ENCODE peak calls at places on chromosomes 7 and 10, in six cellular contexts. J, Q, C, T, L and F are unnamed samples.

GRCh38 chr10:132291826-132292225 is 15.9 kb downstream of the STK32C start:
- DNase-seq in J (no peak), Q (no peak), C (no peak), T (no peak), L (no peak), F (no peak)

GRCh38 chr7:106129291-106129690 is 17.2 kb upstream of the SYPL1 start:
- DNase-seq in J (no peak), Q (no peak), C (no peak), T (no peak), L (no peak), F (no peak)

GRCh38 chr10:14425031-14425430 is 94.3 kb upstream of the FRMD4A start:
- DNase-seq in J (no peak), Q (no peak), C (no peak), T (no peak), L (no peak), F (no peak)

GRCh38 chr7:100584046-100584676 is 1.8 kb downstream of the LRCH4 start:
- DNase-seq in J (no peak), Q (peak; percentile 20), C (no peak), T (no peak), L (no peak), F (no peak)

GRCh38 chr10:24706479-24707118 is 17.1 kb downstream of the ARHGAP21 start:
- DNase-seq in J (peak; percentile 91), Q (no peak), C (peak; percentile 44), T (no peak), L (no peak), F (peak; percentile 91)

GRCh38 chr7:100612730-100613446 is 548 bp downstream of the MOSPD3 start:
- DNase-seq in J (no peak), Q (no peak), C (peak; percentile 41), T (no peak), L (no peak), F (no peak)

GRCh38 chr7:4919969-4920766 is 36.7 kb upstream of the RADIL start:
- DNase-seq in J (no peak), Q (no peak), C (no peak), T (no peak), L (no peak), F (no peak)

GRCh38 chr7:73701357-73701995 is 18.0 kb downstream of the STX1A start:
- DNase-seq in J (no peak), Q (no peak), C (no peak), T (peak; percentile 58), L (no peak), F (peak; percentile 12)

GRCh38 chr7:4129481-4130122 is 552.5 kb upstream of the FOXK1 start:
- DNase-seq in J (no peak), Q (no peak), C (no peak), T (no peak), L (no peak), F (no peak)

GRCh38 chr10:71752391-71753090 is 20.8 kb downstream of the VSIR start:
- DNase-seq in J (no peak), Q (peak; percentile 27), C (no peak), T (no peak), L (no peak), F (no peak)

GRCh38 chr7:14835399-14835798 is 67.2 kb downstream of the DGKB start:
- DNase-seq in J (no peak), Q (no peak), C (no peak), T (no peak), L (no peak), F (no peak)

GRCh38 chr10:93198401-93199175 is 124.9 kb downstream of the CYP26A1 start:
- DNase-seq in J (no peak), Q (no peak), C (no peak), T (no peak), L (no peak), F (peak; percentile 35)

GRCh38 chr7:2529161-2530075 is 9.8 kb downstream of the LFNG start:
- DNase-seq in J (no peak), Q (peak; percentile 58), C (peak; percentile 70), T (peak; percentile 99), L (no peak), F (peak; percentile 40)

GRCh38 chr7:9091282-9091681 is 657.9 kb downstream of the NXPH1 start:
- DNase-seq in J (no peak), Q (peak; percentile 42), C (no peak), T (no peak), L (no peak), F (no peak)

GRCh38 chr7:32336726-32337125 is 153.5 kb downstream of the LSM5 start:
- DNase-seq in J (no peak), Q (no peak), C (no peak), T (no peak), L (no peak), F (no peak)

GRCh38 chr10:97399843-97400545 is 1.1 kb downstream of the RRP12 start:
- DNase-seq in J (no peak), Q (peak; percentile 54), C (peak; percentile 67), T (no peak), L (no peak), F (peak; percentile 68)

GRCh38 chr10:44725404-44725803 is 185.7 kb upstream of the TMEM72 start:
- DNase-seq in J (peak; percentile 40), Q (no peak), C (no peak), T (peak; percentile 20), L (no peak), F (peak; percentile 26)

GRCh38 chr10:3666525-3667302 is 118.3 kb downstream of the KLF6 start:
- DNase-seq in J (no peak), Q (no peak), C (peak; percentile 44), T (peak; percentile 27), L (peak; percentile 10), F (no peak)

GRCh38 chr10:28661035-28661434 is 16.3 kb upstream of the BAMBI start:
- DNase-seq in J (peak; percentile 86), Q (no peak), C (no peak), T (no peak), L (no peak), F (peak; percentile 82)

GRCh38 chr7:28163955-28164354 is 16.6 kb downstream of the JAZF1 start:
- DNase-seq in J (peak; percentile 63), Q (no peak), C (no peak), T (no peak), L (no peak), F (no peak)

GRCh38 chr7:100632951-100633717 is 8.2 kb downstream of the TFR2 start:
- DNase-seq in J (no peak), Q (peak; percentile 87), C (peak; percentile 70), T (peak; percentile 82), L (peak; percentile 43), F (peak; percentile 16)

GRCh38 chr10:121457729-121458128 is 140.5 kb downstream of the FGFR2 start:
- DNase-seq in J (no peak), Q (no peak), C (no peak), T (no peak), L (no peak), F (no peak)

GRCh38 chr10:132924046-132924952 is 18.1 kb downstream of the CFAP46 start:
- DNase-seq in J (no peak), Q (no peak), C (no peak), T (no peak), L (no peak), F (no peak)

GRCh38 chr10:113103131-113103830 is 153.2 kb downstream of the TCF7L2 start:
- DNase-seq in J (no peak), Q (no peak), C (no peak), T (no peak), L (no peak), F (peak; percentile 67)

GRCh38 chr7:127330070-127330469 is 62.4 kb downstream of the ZNF800 start:
- DNase-seq in J (no peak), Q (no peak), C (no peak), T (no peak), L (no peak), F (no peak)

GRCh38 chr10:31142026-31142425 is 110.4 kb upstream of the ZNF438 start:
- DNase-seq in J (peak; percentile 74), Q (no peak), C (no peak), T (no peak), L (no peak), F (peak; percentile 83)

GRCh38 chr7:132178393-132178765 is 397.9 kb downstream of the PLXNA4 start:
- DNase-seq in J (no peak), Q (no peak), C (no peak), T (no peak), L (no peak), F (no peak)

GRCh38 chr7:81616951-81617350 is 152.9 kb downstream of the HGF start:
- DNase-seq in J (no peak), Q (peak; percentile 72), C (no peak), T (no peak), L (no peak), F (peak; percentile 12)

GRCh38 chr10:114920459-114920858 is 17.5 kb upstream of the TRUB1 start:
- DNase-seq in J (no peak), Q (no peak), C (no peak), T (no peak), L (no peak), F (no peak)

GRCh38 chr10:60237977-60238376 is 151.7 kb downstream of the ANK3 start:
- DNase-seq in J (peak; percentile 66), Q (peak; percentile 41), C (no peak), T (no peak), L (no peak), F (no peak)

GRCh38 chr10:15879058-15879457 is 18.8 kb upstream of the MINDY3 start:
- DNase-seq in J (no peak), Q (peak; percentile 18), C (no peak), T (no peak), L (no peak), F (peak; percentile 46)

GRCh38 chr7:149638566-149639320 is 134.6 kb downstream of the ZNF467 start:
- DNase-seq in J (no peak), Q (no peak), C (no peak), T (no peak), L (no peak), F (no peak)

GRCh38 chr7:131326576-131326975 is 1.1 kb upstream of the MKLN1 start:
- DNase-seq in J (no peak), Q (no peak), C (no peak), T (no peak), L (no peak), F (no peak)

GRCh38 chr10:101230185-101230917 is 1.1 kb upstream of the LBX1 start:
- DNase-seq in J (no peak), Q (no peak), C (no peak), T (peak; percentile 71), L (no peak), F (no peak)

GRCh38 chr10:72598769-72599701 is 26.8 kb downstream of the MICU1 start:
- DNase-seq in J (no peak), Q (no peak), C (no peak), T (no peak), L (no peak), F (no peak)